ENCODE peak calls at places on chromosome 21, in nine cellular contexts. H is right cardiac atrium, F is psoas muscle, K is fibroblast of lung, G is choroid plexus epithelial cell, E is SJSA1, V is NB4, R is endothelial cell of umbilical vein, N is tibial artery. C is an unnamed sample.

GRCh38 chr21:34135330-34135729 is 62.0 kb downstream of the MRPS6 start:
- DNase-seq in H (no peak), F (no peak), K (no peak), G (no peak), E (no peak), V (no peak), R (no peak), N (no peak), C (no peak)

GRCh38 chr21:35352066-35352770 is 303.1 kb upstream of the RUNX1 start:
- DNase-seq in H (no peak), F (no peak), K (peak; percentile 95), G (peak; percentile 58), E (no peak), V (no peak), R (no peak), N (no peak), C (no peak)

GRCh38 chr21:43312751-43313169 is 114.2 kb downstream of the SIK1 start:
- DNase-seq in H (peak; percentile 10), F (no peak), K (no peak), G (no peak), E (no peak), V (no peak), R (no peak), N (no peak), C (peak; percentile 90)

GRCh38 chr21:42567861-42568260 is 54.2 kb downstream of the SLC37A1 start:
- DNase-seq in H (peak; percentile 17), F (peak; percentile 31), K (no peak), G (no peak), E (no peak), V (no peak), R (no peak), N (peak; percentile 4), C (no peak)

GRCh38 chr21:42571391-42572150 is 57.9 kb downstream of the SLC37A1 start:
- DNase-seq in H (no peak), F (peak; percentile 37), K (no peak), G (no peak), E (no peak), V (no peak), R (no peak), N (peak; percentile 17), C (no peak)

GRCh38 chr21:44872568-44873355 is 728 bp downstream of the PTTG1IP start:
- DNase-seq in H (peak; percentile 73), F (peak; percentile 73), K (peak; percentile 60), G (peak; percentile 46), E (peak; percentile 34), V (peak; percentile 60), R (peak; percentile 53), N (peak; percentile 45), C (peak; percentile 80)

GRCh38 chr21:35342440-35342839 is 293.3 kb upstream of the RUNX1 start:
- DNase-seq in H (no peak), F (no peak), K (no peak), G (no peak), E (no peak), V (peak; percentile 21), R (no peak), N (no peak), C (no peak)

GRCh38 chr21:35614412-35614901 is 445.9 kb downstream of the SETD4 start:
- DNase-seq in H (no peak), F (no peak), K (peak; percentile 82), G (no peak), E (peak; percentile 64), V (peak; percentile 37), R (peak; percentile 37), N (no peak), C (no peak)

GRCh38 chr21:46127239-46128105 is 27.9 kb downstream of the FTCD start:
- DNase-seq in H (peak; percentile 55), F (peak; percentile 48), K (no peak), G (no peak), E (no peak), V (peak; percentile 25), R (no peak), N (peak; percentile 19), C (peak; percentile 61)
- H3K4me3 ChIP-seq in H (no peak overlapping the region), F (no peak overlapping the region), K (no peak overlapping the region), G (no peak overlapping the region), E (no peak overlapping the region), V (no peak overlapping the region), R (no peak overlapping the region), N (no peak overlapping the region), C (no peak overlapping the region)

GRCh38 chr21:15434185-15434905 is 295.4 kb upstream of the USP25 start:
- DNase-seq in H (no peak), F (no peak), K (no peak), G (no peak), E (no peak), V (no peak), R (no peak), N (no peak), C (no peak)

GRCh38 chr21:15436031-15436430 is 293.8 kb upstream of the USP25 start:
- DNase-seq in H (no peak), F (no peak), K (no peak), G (no peak), E (no peak), V (no peak), R (no peak), N (no peak), C (no peak)

GRCh38 chr21:15441060-15441493 is 288.7 kb upstream of the USP25 start:
- DNase-seq in H (no peak), F (no peak), K (no peak), G (no peak), E (no peak), V (no peak), R (no peak), N (no peak), C (no peak)

GRCh38 chr21:15439726-15440125 is 290.1 kb upstream of the USP25 start:
- DNase-seq in H (no peak), F (no peak), K (no peak), G (no peak), E (no peak), V (no peak), R (no peak), N (no peak), C (no peak)

GRCh38 chr21:15437873-15438272 is 291.9 kb upstream of the USP25 start:
- DNase-seq in H (no peak), F (no peak), K (peak; percentile 92), G (peak; percentile 75), E (no peak), V (peak; percentile 8), R (peak; percentile 14), N (no peak), C (no peak)
- H3K4me3 ChIP-seq in H (no peak overlapping the region), F (no peak overlapping the region), K (no peak overlapping the region), G (no peak overlapping the region), E (no peak overlapping the region), V (no peak overlapping the region), R (no peak overlapping the region), N (no peak overlapping the region), C (no peak overlapping the region)

GRCh38 chr21:16590658-16591057 is 860.9 kb downstream of the USP25 start:
- DNase-seq in H (no peak), F (no peak), K (no peak), G (no peak), E (no peak), V (no peak), R (no peak), N (no peak), C (no peak)

GRCh38 chr21:16590186-16590585 is 860.4 kb downstream of the USP25 start:
- DNase-seq in H (no peak), F (no peak), K (no peak), G (no peak), E (no peak), V (no peak), R (no peak), N (no peak), C (no peak)

GRCh38 chr21:16589046-16589445 is 859.3 kb downstream of the USP25 start:
- DNase-seq in H (no peak), F (no peak), K (peak; percentile 29), G (no peak), E (no peak), V (no peak), R (no peak), N (no peak), C (no peak)

GRCh38 chr21:16588433-16588860 is 858.7 kb downstream of the USP25 start:
- DNase-seq in H (peak; percentile 84), F (peak; percentile 63), K (peak; percentile 92), G (peak; percentile 94), E (no peak), V (no peak), R (no peak), N (peak; percentile 78), C (peak; percentile 46)

DNA sequence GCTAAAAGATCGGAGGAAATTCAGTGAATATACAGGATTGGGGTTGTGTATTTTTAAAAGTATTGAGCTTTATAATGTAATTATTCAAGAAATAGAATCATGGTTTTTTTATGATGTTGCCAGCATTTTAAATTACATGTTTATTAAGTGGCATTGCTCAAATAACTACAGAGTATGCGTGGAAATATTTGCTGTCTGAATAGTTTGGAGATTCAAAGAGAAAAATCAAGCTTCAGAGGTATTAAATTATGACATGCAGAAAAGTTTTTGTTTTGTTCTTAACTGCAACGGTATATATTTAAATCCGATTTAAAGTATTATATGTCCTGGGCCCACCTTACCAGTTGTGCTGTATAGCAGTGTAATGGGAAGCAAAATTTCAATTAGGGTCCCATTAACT is 859.7 kb downstream of the USP25 start:
- DNase-seq in H (no peak), F (no peak), K (no peak), G (no peak), E (no peak), V (no peak), R (no peak), N (no peak), C (no peak)
- H3K4me3 ChIP-seq in H (no peak overlapping the region), F (no peak overlapping the region), K (no peak overlapping the region), G (no peak overlapping the region), E (no peak overlapping the region), V (no peak overlapping the region), R (no peak overlapping the region), N (no peak overlapping the region), C (no peak overlapping the region)

GRCh38 chr21:38663282-38663681 is 142.4 kb upstream of the ETS2 start:
- DNase-seq in H (no peak), F (no peak), K (no peak), G (no peak), E (no peak), V (no peak), R (no peak), N (no peak), C (no peak)

GRCh38 chr21:38661296-38662223 is 144.2 kb upstream of the ETS2 start:
- DNase-seq in H (peak; percentile 76), F (peak; percentile 56), K (peak; percentile 74), G (peak; percentile 76), E (peak; percentile 79), V (peak; percentile 66), R (peak; percentile 22), N (peak; percentile 26), C (peak; percentile 82)

GRCh38 chr21:38660333-38661295 is 145.1 kb upstream of the ETS2 start:
- DNase-seq in H (peak; percentile 74), F (no peak), K (peak; percentile 11), G (no peak), E (peak; percentile 19), V (peak; percentile 39), R (no peak), N (peak; percentile 48), C (peak; percentile 90)

GRCh38 chr21:38664315-38664714 is 141.4 kb upstream of the ETS2 start:
- DNase-seq in H (no peak), F (no peak), K (no peak), G (no peak), E (no peak), V (no peak), R (no peak), N (no peak), C (peak; percentile 83)

DNA sequence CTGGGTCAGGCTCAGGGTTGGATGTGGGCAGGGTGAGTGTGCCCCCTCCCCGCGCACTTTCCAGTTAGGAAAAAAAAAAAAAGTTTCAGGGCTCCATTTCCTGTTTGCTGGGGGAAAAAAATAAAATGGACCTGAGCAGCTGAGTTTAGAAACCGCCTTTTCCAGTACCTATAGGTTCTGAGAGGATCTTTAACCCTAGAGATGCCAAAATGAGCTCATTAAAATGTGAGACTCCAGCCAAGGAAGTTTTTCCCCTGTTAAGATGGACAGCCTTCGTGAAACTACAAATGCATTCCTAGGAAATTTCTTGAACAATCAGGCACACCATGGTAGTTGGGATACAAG is 143.5 kb upstream of the ETS2 start:
- DNase-seq in H (no peak), F (no peak), K (no peak), G (no peak), E (no peak), V (no peak), R (no peak), N (no peak), C (peak; percentile 49)
- H3K4me3 ChIP-seq in H (no peak overlapping the region), F (no peak overlapping the region), K (no peak overlapping the region), G (no peak overlapping the region), E (no peak overlapping the region), V (no peak overlapping the region), R (no peak overlapping the region), N (peak overlapping the region; percentile 80), C (no peak overlapping the region)

C was measured in H7.